ENCODE peak calls at places on chromosomes 3 and 15, in four cellular contexts. E, X, F and M are unnamed samples.

GRCh38 chr3:183815565-183815943 is 9.8 kb downstream of the MAP6D1 start:
- DNase-seq in F (no peak), X (no peak), E (no peak), M (no peak)

GRCh38 chr15:101469520-101470288 is 19.8 kb downstream of the PCSK6 start:
- DNase-seq in X (no peak), F (no peak), E (peak), M (no peak)

GRCh38 chr3:197430502-197430901 is 125.3 kb downstream of the BDH1 start:
- DNase-seq in E (no peak), X (no peak), F (no peak), M (no peak)

GRCh38 chr15:56946150-56946549 is 27.7 kb downstream of the TCF12 start:
- DNase-seq in F (no peak), X (no peak), E (no peak), M (no peak)

GRCh38 chr3:186108106-186108940 is 566 bp downstream of the ETV5 start:
- DNase-seq in F (peak), X (peak), E (peak), M (peak)

GRCh38 chr3:10651506-10651905 is 146.1 kb upstream of the ATP2B2 start:
- DNase-seq in X (no peak), E (no peak), F (no peak), M (no peak)

GRCh38 chr3:150372320-150373118 is 35.6 kb upstream of the TSC22D2 start:
- DNase-seq in X (peak), E (no peak), F (no peak), M (peak)

GRCh38 chr3:194285024-194285858 is 65.9 kb downstream of the CPN2 start:
- DNase-seq in F (no peak), X (no peak), E (peak), M (no peak)

GRCh38 chr3:189339996-189340395 is 168.2 kb downstream of the TPRG1 start:
- DNase-seq in E (no peak), X (no peak), F (no peak), M (no peak)

GRCh38 chr3:69144631-69145244 is 22.3 kb upstream of the LMOD3 start:
- DNase-seq in X (no peak), E (no peak), F (peak), M (peak)

GRCh38 chr3:72855001-72855400 is 6.8 kb upstream of the SHQ1 start:
- DNase-seq in X (no peak), E (no peak), F (no peak), M (peak)

GRCh38 chr15:52658955-52659354 is 20.2 kb downstream of the ATOSA start:
- DNase-seq in F (no peak), E (no peak), X (no peak), M (no peak)

GRCh38 chr3:44338010-44338827 is at the start of gene TCAIM:
- DNase-seq in X (peak), E (peak), F (peak), M (peak)

GRCh38 chr3:169295126-169295525 is 368.4 kb downstream of the MECOM start:
- DNase-seq in E (peak), X (no peak), F (no peak), M (peak)

GRCh38 chr3:134315286-134316106 is 58.8 kb downstream of the AMOTL2 start:
- DNase-seq in X (no peak), E (peak), F (no peak), M (no peak)

GRCh38 chr3:46922871-46923558 is 45.5 kb downstream of the PTH1R start:
- DNase-seq in X (no peak), F (no peak), E (no peak), M (no peak)

GRCh38 chr3:196414469-196414868 is 17.8 kb downstream of the UBXN7 start:
- DNase-seq in X (no peak), F (no peak), E (no peak), M (no peak)

GRCh38 chr15:49155110-49155833 is at the start of gene COPS2:
- DNase-seq in F (peak), X (peak), E (peak), M (peak)

GRCh38 chr3:44984335-44984734 is 8.3 kb downstream of the EXOSC7 start:
- DNase-seq in X (no peak), F (no peak), E (no peak), M (no peak)

GRCh38 chr3:197794115-197794514 is 3.1 kb downstream of the LRCH3 start:
- DNase-seq in F (no peak), E (no peak), X (no peak), M (no peak)

GRCh38 chr3:24769918-24770317 is 275.3 kb upstream of the THRB start:
- DNase-seq in E (no peak), X (no peak), F (no peak), M (no peak)

GRCh38 chr15:89416339-89417183 is 79.8 kb downstream of the RHCG start:
- DNase-seq in X (peak), E (peak), F (peak), M (peak)

GRCh38 chr3:187641319-187641976 is 28.7 kb downstream of the SST start:
- DNase-seq in F (no peak), X (peak), E (no peak), M (no peak)

GRCh38 chr3:123153124-123153523 is 48.6 kb upstream of the SEC22A start:
- DNase-seq in X (no peak), E (no peak), F (no peak), M (no peak)

GRCh38 chr15:40891810-40892448 is 2.3 kb upstream of the VPS18 start:
- DNase-seq in X (peak), F (no peak), E (peak), M (peak)